ENCODE peak calls at places on chromosomes 12 and 14, in five cellular contexts. O is tibial nerve; H is colonic mucosa; P is CD4-positive, CD25-positive, alpha-beta regulatory T cell; K is PC-9. V is an unnamed sample. For H3K4me1, the result is how much of the 10 kb centered on the place peaks cover.

GRCh38 chr12:54968181-54968730 is 16.3 kb downstream of the TESPA1 start:
- DNase-seq in O (no peak), H (no peak), P (no peak), K (no peak), V (no peak)

GRCh38 chr12:121250359-121250758 is 40.4 kb downstream of the P2RX4 start:
- DNase-seq in O (no peak), H (no peak), P (no peak), K (peak), V (no peak)

GRCh38 chr14:99737451-99737951 is 53.4 kb downstream of the CYP46A1 start:
- DNase-seq in O (no peak), H (peak), P (no peak), K (no peak), V (no peak)

GRCh38 chr14:90381011-90381790 is 15.6 kb upstream of the CALM1 start:
- DNase-seq in O (peak), H (peak), P (no peak), K (no peak), V (no peak)

GRCh38 chr12:133080051-133080618 is 588 bp upstream of the ZNF140 start:
- DNase-seq in O (peak), H (peak), P (peak), K (peak), V (peak)

GRCh38 chr12:15212877-15213276 is 8.3 kb downstream of the RERG start:
- DNase-seq in O (no peak), H (no peak), P (no peak), K (no peak), V (no peak)

GRCh38 chr14:73237786-73238261 is 518 bp downstream of the PAPLN start:
- DNase-seq in O (no peak), H (no peak), P (no peak), K (no peak), V (no peak)

GRCh38 chr12:52837341-52837741 is 3.2 kb upstream of the KRT79 start:
- DNase-seq in O (no peak), H (no peak), P (no peak), K (peak), V (no peak)

GRCh38 chr14:38171197-38171596 is 36.5 kb upstream of the SSTR1 start:
- DNase-seq in O (no peak), H (no peak), P (no peak), K (peak), V (no peak)

GRCh38 chr12:6279631-6280030 is 30.9 kb upstream of the PLEKHG6 start:
- DNase-seq in O (no peak), H (no peak), P (no peak), K (no peak), V (no peak)

GRCh38 chr12:47686645-47687240 is 19.1 kb downstream of the RPAP3 start:
- DNase-seq in O (no peak), H (no peak), P (no peak), K (no peak), V (no peak)

GRCh38 chr12:91958816-91959215 is 186.8 kb downstream of the BTG1 start:
- DNase-seq in O (no peak), H (no peak), P (no peak), K (no peak), V (no peak)

GRCh38 chr12:120216742-120217595 is 16.1 kb upstream of the RPLP0 start:
- DNase-seq in O (no peak), H (no peak), P (no peak), K (no peak), V (no peak)

GRCh38 chr14:56745091-56745490 is 65.2 kb downstream of the OTX2 start:
- DNase-seq in O (no peak), H (no peak), P (no peak), K (no peak), V (no peak)

GRCh38 chr14:54650331-54651017 is 83.5 kb downstream of the SAMD4A start:
- DNase-seq in O (peak), H (peak), P (no peak), K (no peak), V (no peak)

DNA sequence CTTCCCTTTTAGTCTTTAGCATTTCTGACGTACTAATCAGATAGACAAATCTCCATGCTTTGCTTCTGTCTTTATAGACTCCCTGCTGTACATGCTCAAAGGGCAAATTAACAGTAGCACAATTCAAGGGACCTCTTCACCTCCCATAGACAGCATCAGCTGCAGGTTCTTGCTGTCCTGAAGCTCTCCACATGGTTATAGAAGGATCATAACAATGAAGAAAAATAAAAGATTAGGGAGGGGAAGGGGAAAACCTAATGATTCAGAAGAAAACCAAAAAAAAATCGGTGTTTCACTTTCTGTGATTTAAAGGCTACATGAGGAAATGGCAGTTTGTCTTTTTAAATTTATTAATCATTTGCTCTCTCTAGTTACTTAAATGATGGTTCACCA is 155.5 kb downstream of the PTCSC3 start:
- DNase-seq in O (no peak), H (no peak), P (no peak), K (no peak), V (no peak)
- H3K4me3 ChIP-seq in O (no peak), H (no peak), P (peak), K (no peak), V (no peak)

GRCh38 chr14:20476795-20477194 is 7.6 kb downstream of the PNP start:
- DNase-seq in O (no peak), H (no peak), P (no peak), K (no peak), V (no peak)
- H3K4me1 ChIP-seq in O (under half), H (under half), P (under half), K (under half), V (half or more)

GRCh38 chr12:124549629-124550028 is 17.8 kb downstream of the NCOR2 start:
- DNase-seq in O (no peak), H (no peak), P (no peak), K (no peak), V (no peak)
- H3K27ac ChIP-seq in O (peak), H (peak), P (no peak), K (no peak), V (no peak)

GRCh38 chr12:124543052-124543590 is 24.3 kb downstream of the NCOR2 start:
- DNase-seq in O (no peak), H (no peak), P (no peak), K (peak), V (peak)
- H3K4me3 ChIP-seq in O (no peak), H (no peak), P (no peak), K (no peak), V (no peak)